ENCODE peak calls at places on chromosomes 12 and 14, in six cellular contexts. One of them, this sample, is unnamed.

GRCh38 chr12:54140958-54141388 is 47.8 kb downstream of the SMUG1 start:
- DNase-seq in left ventricle myocardium inferior: peak; percentile 27
- DNase-seq in NCI-H1436: no peak
- DNase-seq in naive B cell: no peak
- DNase-seq in activated CD4-positive, alpha-beta T cell treated with anti-CD3 and anti-CD28 coated beads, Interleukin-2, amount 50 U/mL, for 1 hour: no peak
- DNase-seq in NAMALWA: no peak
- DNase-seq in this sample: no peak

GRCh38 chr12:15118946-15119345 is 102.3 kb downstream of the RERG start:
- DNase-seq in left ventricle myocardium inferior: no peak
- DNase-seq in NCI-H1436: no peak
- DNase-seq in naive B cell: no peak
- DNase-seq in activated CD4-positive, alpha-beta T cell treated with anti-CD3 and anti-CD28 coated beads, Interleukin-2, amount 50 U/mL, for 1 hour: no peak
- DNase-seq in NAMALWA: no peak
- DNase-seq in this sample: no peak

GRCh38 chr14:57089901-57090300 is 178.8 kb downstream of the EXOC5 start:
- DNase-seq in left ventricle myocardium inferior: no peak
- DNase-seq in NCI-H1436: peak; percentile 84
- DNase-seq in naive B cell: no peak
- DNase-seq in activated CD4-positive, alpha-beta T cell treated with anti-CD3 and anti-CD28 coated beads, Interleukin-2, amount 50 U/mL, for 1 hour: no peak
- DNase-seq in NAMALWA: no peak
- DNase-seq in this sample: no peak

GRCh38 chr12:59076611-59077010 is 156.3 kb upstream of the LRIG3 start:
- DNase-seq in left ventricle myocardium inferior: no peak
- DNase-seq in NCI-H1436: no peak
- DNase-seq in naive B cell: no peak
- DNase-seq in activated CD4-positive, alpha-beta T cell treated with anti-CD3 and anti-CD28 coated beads, Interleukin-2, amount 50 U/mL, for 1 hour: no peak
- DNase-seq in NAMALWA: no peak
- DNase-seq in this sample: no peak

GRCh38 chr14:75720828-75721227 is 59.8 kb downstream of the TTLL5 start:
- DNase-seq in left ventricle myocardium inferior: peak; percentile 55
- DNase-seq in NCI-H1436: no peak
- DNase-seq in naive B cell: no peak
- DNase-seq in activated CD4-positive, alpha-beta T cell treated with anti-CD3 and anti-CD28 coated beads, Interleukin-2, amount 50 U/mL, for 1 hour: no peak
- DNase-seq in NAMALWA: no peak
- DNase-seq in this sample: no peak

GRCh38 chr14:32702571-32702970 is 236.1 kb upstream of the NPAS3 start:
- DNase-seq in left ventricle myocardium inferior: peak; percentile 34
- DNase-seq in NCI-H1436: no peak
- DNase-seq in naive B cell: peak; percentile 0
- DNase-seq in activated CD4-positive, alpha-beta T cell treated with anti-CD3 and anti-CD28 coated beads, Interleukin-2, amount 50 U/mL, for 1 hour: no peak
- DNase-seq in NAMALWA: peak; percentile 1
- DNase-seq in this sample: no peak

GRCh38 chr12:94941440-94941862 is 62.0 kb downstream of the NDUFA12 start:
- DNase-seq in left ventricle myocardium inferior: peak; percentile 55
- DNase-seq in NCI-H1436: peak; percentile 25
- DNase-seq in naive B cell: no peak
- DNase-seq in activated CD4-positive, alpha-beta T cell treated with anti-CD3 and anti-CD28 coated beads, Interleukin-2, amount 50 U/mL, for 1 hour: peak; percentile 15
- DNase-seq in NAMALWA: no peak
- DNase-seq in this sample: no peak

GRCh38 chr14:104235686-104236085 is 97.3 kb downstream of the KIF26A start:
- DNase-seq in left ventricle myocardium inferior: no peak
- DNase-seq in NCI-H1436: no peak
- DNase-seq in naive B cell: no peak
- DNase-seq in activated CD4-positive, alpha-beta T cell treated with anti-CD3 and anti-CD28 coated beads, Interleukin-2, amount 50 U/mL, for 1 hour: no peak
- DNase-seq in NAMALWA: no peak
- DNase-seq in this sample: no peak

GRCh38 chr12:42987216-42987631 is 397.7 kb upstream of the PRICKLE1 start:
- DNase-seq in left ventricle myocardium inferior: no peak
- DNase-seq in NCI-H1436: no peak
- DNase-seq in naive B cell: no peak
- DNase-seq in activated CD4-positive, alpha-beta T cell treated with anti-CD3 and anti-CD28 coated beads, Interleukin-2, amount 50 U/mL, for 1 hour: no peak
- DNase-seq in NAMALWA: no peak
- DNase-seq in this sample: no peak

GRCh38 chr12:42481368-42481767 is 108.2 kb downstream of the PRICKLE1 start:
- DNase-seq in left ventricle myocardium inferior: no peak
- DNase-seq in NCI-H1436: no peak
- DNase-seq in naive B cell: no peak
- DNase-seq in activated CD4-positive, alpha-beta T cell treated with anti-CD3 and anti-CD28 coated beads, Interleukin-2, amount 50 U/mL, for 1 hour: no peak
- DNase-seq in NAMALWA: no peak
- DNase-seq in this sample: no peak

GRCh38 chr12:39692258-39692853 is 72.8 kb upstream of the ABCD2 start:
- DNase-seq in left ventricle myocardium inferior: no peak
- DNase-seq in NCI-H1436: no peak
- DNase-seq in naive B cell: no peak
- DNase-seq in activated CD4-positive, alpha-beta T cell treated with anti-CD3 and anti-CD28 coated beads, Interleukin-2, amount 50 U/mL, for 1 hour: no peak
- DNase-seq in NAMALWA: peak; percentile 20
- DNase-seq in this sample: no peak

GRCh38 chr14:61652526-61653262 is 42.6 kb upstream of the HIF1A start:
- DNase-seq in left ventricle myocardium inferior: no peak
- DNase-seq in NCI-H1436: no peak
- DNase-seq in naive B cell: no peak
- DNase-seq in activated CD4-positive, alpha-beta T cell treated with anti-CD3 and anti-CD28 coated beads, Interleukin-2, amount 50 U/mL, for 1 hour: no peak
- DNase-seq in NAMALWA: no peak
- DNase-seq in this sample: no peak

GRCh38 chr12:3607039-3607719 is 116.2 kb downstream of the PRMT8 start:
- DNase-seq in left ventricle myocardium inferior: no peak
- DNase-seq in NCI-H1436: no peak
- DNase-seq in naive B cell: no peak
- DNase-seq in activated CD4-positive, alpha-beta T cell treated with anti-CD3 and anti-CD28 coated beads, Interleukin-2, amount 50 U/mL, for 1 hour: no peak
- DNase-seq in NAMALWA: no peak
- DNase-seq in this sample: no peak

GRCh38 chr12:7175493-7175892 is 14.0 kb upstream of the PEX5 start:
- DNase-seq in left ventricle myocardium inferior: no peak
- DNase-seq in NCI-H1436: no peak
- DNase-seq in naive B cell: no peak
- DNase-seq in activated CD4-positive, alpha-beta T cell treated with anti-CD3 and anti-CD28 coated beads, Interleukin-2, amount 50 U/mL, for 1 hour: no peak
- DNase-seq in NAMALWA: no peak
- DNase-seq in this sample: no peak

GRCh38 chr12:65596514-65597010 is 227.7 kb upstream of the HMGA2 start:
- DNase-seq in left ventricle myocardium inferior: no peak
- DNase-seq in NCI-H1436: no peak
- DNase-seq in naive B cell: no peak
- DNase-seq in activated CD4-positive, alpha-beta T cell treated with anti-CD3 and anti-CD28 coated beads, Interleukin-2, amount 50 U/mL, for 1 hour: no peak
- DNase-seq in NAMALWA: no peak
- DNase-seq in this sample: no peak

GRCh38 chr14:95024380-95024779 is 132.9 kb downstream of the DICER1 start:
- DNase-seq in left ventricle myocardium inferior: no peak
- DNase-seq in NCI-H1436: no peak
- DNase-seq in naive B cell: no peak
- DNase-seq in activated CD4-positive, alpha-beta T cell treated with anti-CD3 and anti-CD28 coated beads, Interleukin-2, amount 50 U/mL, for 1 hour: no peak
- DNase-seq in NAMALWA: no peak
- DNase-seq in this sample: no peak

GRCh38 chr12:97701901-97702300 is 239.3 kb downstream of the RMST start:
- DNase-seq in left ventricle myocardium inferior: no peak
- DNase-seq in NCI-H1436: no peak
- DNase-seq in naive B cell: no peak
- DNase-seq in activated CD4-positive, alpha-beta T cell treated with anti-CD3 and anti-CD28 coated beads, Interleukin-2, amount 50 U/mL, for 1 hour: no peak
- DNase-seq in NAMALWA: no peak
- DNase-seq in this sample: no peak

GRCh38 chr12:12716845-12717585 is at the start of gene CDKN1B:
- DNase-seq in left ventricle myocardium inferior: peak; percentile 93
- DNase-seq in NCI-H1436: peak; percentile 94
- DNase-seq in naive B cell: peak; percentile 84
- DNase-seq in activated CD4-positive, alpha-beta T cell treated with anti-CD3 and anti-CD28 coated beads, Interleukin-2, amount 50 U/mL, for 1 hour: peak; percentile 84
- DNase-seq in NAMALWA: peak; percentile 90
- DNase-seq in this sample: peak; percentile 86

GRCh38 chr12:25723921-25724491 is 170.9 kb upstream of the LMNTD1 start:
- DNase-seq in left ventricle myocardium inferior: no peak
- DNase-seq in NCI-H1436: no peak
- DNase-seq in naive B cell: no peak
- DNase-seq in activated CD4-positive, alpha-beta T cell treated with anti-CD3 and anti-CD28 coated beads, Interleukin-2, amount 50 U/mL, for 1 hour: no peak
- DNase-seq in NAMALWA: no peak
- DNase-seq in this sample: no peak

GRCh38 chr12:114425031-114425626 is 19.2 kb upstream of the TBX5 start:
- DNase-seq in left ventricle myocardium inferior: no peak
- DNase-seq in NCI-H1436: no peak
- DNase-seq in naive B cell: no peak
- DNase-seq in activated CD4-positive, alpha-beta T cell treated with anti-CD3 and anti-CD28 coated beads, Interleukin-2, amount 50 U/mL, for 1 hour: no peak
- DNase-seq in NAMALWA: no peak
- DNase-seq in this sample: no peak

This sample was measured in Peyer's patch.